ENCODE peak calls at places on chromosomes 1 and 21, in ten cellular contexts. One of them, this sample, is unnamed.

GRCh38 chr1:54400321-54400720 is 5.9 kb downstream of the SSBP3 start:
- DNase-seq in coronary artery: no peak
- DNase-seq in Daoy: no peak
- DNase-seq in AG08395: no peak
- DNase-seq in neural crest cell: no peak
- DNase-seq in effector CD4-positive, alpha-beta T cell: no peak
- DNase-seq in non-pigmented ciliary epithelial cell: no peak
- DNase-seq in midbrain: no peak
- DNase-seq in activated naive CD4-positive, alpha-beta T cell: no peak
- DNase-seq in H54: no peak
- DNase-seq in this sample: no peak

GRCh38 chr1:11691928-11692711 is 610 bp downstream of the DRAXIN start:
- DNase-seq in non-pigmented ciliary epithelial cell: no peak
- DNase-seq in midbrain: no peak
- DNase-seq in neural crest cell: no peak
- DNase-seq in coronary artery: no peak
- DNase-seq in H54: no peak
- DNase-seq in activated naive CD4-positive, alpha-beta T cell: no peak
- DNase-seq in effector CD4-positive, alpha-beta T cell: no peak
- DNase-seq in Daoy: peak
- DNase-seq in AG08395: no peak
- DNase-seq in this sample: no peak

GRCh38 chr1:38721816-38722215 is 137.8 kb downstream of the RRAGC start:
- DNase-seq in coronary artery: no peak
- DNase-seq in effector CD4-positive, alpha-beta T cell: no peak
- DNase-seq in activated naive CD4-positive, alpha-beta T cell: no peak
- DNase-seq in Daoy: no peak
- DNase-seq in AG08395: no peak
- DNase-seq in H54: no peak
- DNase-seq in midbrain: no peak
- DNase-seq in non-pigmented ciliary epithelial cell: no peak
- DNase-seq in neural crest cell: no peak
- DNase-seq in this sample: no peak

GRCh38 chr21:17402885-17403477 is 109.9 kb upstream of the CXADR start:
- DNase-seq in activated naive CD4-positive, alpha-beta T cell: no peak
- DNase-seq in non-pigmented ciliary epithelial cell: no peak
- DNase-seq in AG08395: no peak
- DNase-seq in H54: no peak
- DNase-seq in neural crest cell: no peak
- DNase-seq in coronary artery: no peak
- DNase-seq in midbrain: no peak
- DNase-seq in Daoy: no peak
- DNase-seq in effector CD4-positive, alpha-beta T cell: no peak
- DNase-seq in this sample: no peak

GRCh38 chr1:212721388-212722247 is 22.0 kb upstream of the BATF3 start:
- DNase-seq in neural crest cell: no peak
- DNase-seq in non-pigmented ciliary epithelial cell: peak
- DNase-seq in midbrain: no peak
- DNase-seq in effector CD4-positive, alpha-beta T cell: no peak
- DNase-seq in H54: peak
- DNase-seq in Daoy: peak
- DNase-seq in AG08395: peak
- DNase-seq in coronary artery: no peak
- DNase-seq in activated naive CD4-positive, alpha-beta T cell: no peak
- DNase-seq in this sample: peak

GRCh38 chr1:92837062-92837461 is 5.2 kb downstream of the RPL5 start:
- DNase-seq in midbrain: no peak
- DNase-seq in Daoy: no peak
- DNase-seq in neural crest cell: no peak
- DNase-seq in AG08395: peak
- DNase-seq in coronary artery: no peak
- DNase-seq in non-pigmented ciliary epithelial cell: no peak
- DNase-seq in H54: no peak
- DNase-seq in activated naive CD4-positive, alpha-beta T cell: no peak
- DNase-seq in effector CD4-positive, alpha-beta T cell: no peak
- DNase-seq in this sample: no peak

GRCh38 chr1:201016211-201016651 is 7.3 kb downstream of the KIF21B start:
- DNase-seq in non-pigmented ciliary epithelial cell: no peak
- DNase-seq in effector CD4-positive, alpha-beta T cell: no peak
- DNase-seq in H54: peak
- DNase-seq in midbrain: peak
- DNase-seq in coronary artery: no peak
- DNase-seq in activated naive CD4-positive, alpha-beta T cell: no peak
- DNase-seq in AG08395: peak
- DNase-seq in Daoy: peak
- DNase-seq in neural crest cell: no peak
- DNase-seq in this sample: peak

GRCh38 chr1:118204648-118205047 is 19.6 kb upstream of the SPAG17 start:
- DNase-seq in H54: no peak
- DNase-seq in AG08395: peak
- DNase-seq in non-pigmented ciliary epithelial cell: no peak
- DNase-seq in coronary artery: no peak
- DNase-seq in midbrain: no peak
- DNase-seq in neural crest cell: no peak
- DNase-seq in effector CD4-positive, alpha-beta T cell: no peak
- DNase-seq in activated naive CD4-positive, alpha-beta T cell: no peak
- DNase-seq in Daoy: no peak
- DNase-seq in this sample: peak

GRCh38 chr1:31476891-31477846 is 64.2 kb downstream of the SERINC2 start:
- DNase-seq in activated naive CD4-positive, alpha-beta T cell: no peak
- DNase-seq in AG08395: no peak
- DNase-seq in non-pigmented ciliary epithelial cell: no peak
- DNase-seq in Daoy: peak
- DNase-seq in neural crest cell: peak
- DNase-seq in midbrain: no peak
- DNase-seq in effector CD4-positive, alpha-beta T cell: no peak
- DNase-seq in H54: no peak
- DNase-seq in coronary artery: no peak
- DNase-seq in this sample: no peak

GRCh38 chr1:161839591-161839990 is 73.5 kb downstream of the ATF6 start:
- DNase-seq in non-pigmented ciliary epithelial cell: no peak
- DNase-seq in midbrain: no peak
- DNase-seq in effector CD4-positive, alpha-beta T cell: no peak
- DNase-seq in coronary artery: no peak
- DNase-seq in AG08395: no peak
- DNase-seq in neural crest cell: no peak
- DNase-seq in H54: no peak
- DNase-seq in Daoy: no peak
- DNase-seq in activated naive CD4-positive, alpha-beta T cell: no peak
- DNase-seq in this sample: no peak